ENCODE peak calls at places on chromosomes 7 and 10, in nine cellular contexts. One of them, this sample, is unnamed.

GRCh38 chr10:34866848-34867247 is 51.8 kb upstream of the PARD3 start:
- DNase-seq in fibroblast of villous mesenchyme: no peak
- DNase-seq in activated CD8-positive, alpha-beta memory T cell treated with anti-CD3 and anti-CD28 coated beads for 24 hours: no peak
- DNase-seq in neural progenitor cell: peak
- DNase-seq in H4: no peak
- DNase-seq in cardiac muscle cell: no peak
- DNase-seq in HEK293T: no peak
- DNase-seq in HuH-7: no peak
- DNase-seq in activated CD4-positive, CD25-positive, alpha-beta regulatory T cell treated with anti-CD3 and anti-CD28 coated beads, Interleukin-2, amount 50 U/mL, for 16 hours: no peak
- DNase-seq in this sample: no peak

GRCh38 chr7:2639994-2640830 is 8.4 kb downstream of the TTYH3 start:
- DNase-seq in HuH-7: no peak
- DNase-seq in fibroblast of villous mesenchyme: no peak
- DNase-seq in activated CD8-positive, alpha-beta memory T cell treated with anti-CD3 and anti-CD28 coated beads for 24 hours: no peak
- DNase-seq in activated CD4-positive, CD25-positive, alpha-beta regulatory T cell treated with anti-CD3 and anti-CD28 coated beads, Interleukin-2, amount 50 U/mL, for 16 hours: no peak
- DNase-seq in cardiac muscle cell: no peak
- DNase-seq in HEK293T: no peak
- DNase-seq in H4: peak
- DNase-seq in neural progenitor cell: no peak
- DNase-seq in this sample: no peak

GRCh38 chr10:64071218-64071617 is 550.0 kb downstream of the REEP3 start:
- DNase-seq in HuH-7: no peak
- DNase-seq in activated CD8-positive, alpha-beta memory T cell treated with anti-CD3 and anti-CD28 coated beads for 24 hours: no peak
- DNase-seq in fibroblast of villous mesenchyme: no peak
- DNase-seq in activated CD4-positive, CD25-positive, alpha-beta regulatory T cell treated with anti-CD3 and anti-CD28 coated beads, Interleukin-2, amount 50 U/mL, for 16 hours: no peak
- DNase-seq in HEK293T: no peak
- DNase-seq in H4: no peak
- DNase-seq in neural progenitor cell: no peak
- DNase-seq in cardiac muscle cell: no peak
- DNase-seq in this sample: no peak

GRCh38 chr10:94403823-94404228 is 1.5 kb downstream of the TBC1D12 start:
- DNase-seq in H4: no peak
- DNase-seq in HEK293T: no peak
- DNase-seq in fibroblast of villous mesenchyme: peak
- DNase-seq in neural progenitor cell: no peak
- DNase-seq in HuH-7: no peak
- DNase-seq in activated CD4-positive, CD25-positive, alpha-beta regulatory T cell treated with anti-CD3 and anti-CD28 coated beads, Interleukin-2, amount 50 U/mL, for 16 hours: no peak
- DNase-seq in cardiac muscle cell: no peak
- DNase-seq in activated CD8-positive, alpha-beta memory T cell treated with anti-CD3 and anti-CD28 coated beads for 24 hours: no peak
- DNase-seq in this sample: no peak

GRCh38 chr10:126663880-126664279 is 6.6 kb downstream of the C10orf90 start:
- DNase-seq in activated CD4-positive, CD25-positive, alpha-beta regulatory T cell treated with anti-CD3 and anti-CD28 coated beads, Interleukin-2, amount 50 U/mL, for 16 hours: no peak
- DNase-seq in H4: peak
- DNase-seq in fibroblast of villous mesenchyme: peak
- DNase-seq in activated CD8-positive, alpha-beta memory T cell treated with anti-CD3 and anti-CD28 coated beads for 24 hours: no peak
- DNase-seq in cardiac muscle cell: no peak
- DNase-seq in HuH-7: no peak
- DNase-seq in neural progenitor cell: no peak
- DNase-seq in HEK293T: no peak
- DNase-seq in this sample: no peak

GRCh38 chr7:73906874-73907273 is 45.9 kb downstream of the TMEM270 start:
- DNase-seq in HuH-7: no peak
- DNase-seq in fibroblast of villous mesenchyme: no peak
- DNase-seq in H4: no peak
- DNase-seq in activated CD8-positive, alpha-beta memory T cell treated with anti-CD3 and anti-CD28 coated beads for 24 hours: no peak
- DNase-seq in cardiac muscle cell: no peak
- DNase-seq in HEK293T: no peak
- DNase-seq in activated CD4-positive, CD25-positive, alpha-beta regulatory T cell treated with anti-CD3 and anti-CD28 coated beads, Interleukin-2, amount 50 U/mL, for 16 hours: no peak
- DNase-seq in neural progenitor cell: no peak
- DNase-seq in this sample: no peak

GRCh38 chr7:112982441-112983063 is 104.1 kb downstream of the GPR85 start:
- DNase-seq in activated CD8-positive, alpha-beta memory T cell treated with anti-CD3 and anti-CD28 coated beads for 24 hours: no peak
- DNase-seq in H4: no peak
- DNase-seq in cardiac muscle cell: no peak
- DNase-seq in HEK293T: no peak
- DNase-seq in fibroblast of villous mesenchyme: no peak
- DNase-seq in HuH-7: no peak
- DNase-seq in activated CD4-positive, CD25-positive, alpha-beta regulatory T cell treated with anti-CD3 and anti-CD28 coated beads, Interleukin-2, amount 50 U/mL, for 16 hours: no peak
- DNase-seq in neural progenitor cell: no peak
- DNase-seq in this sample: no peak

GRCh38 chr7:30562498-30562897 is 32.2 kb upstream of the GARS1 start:
- DNase-seq in cardiac muscle cell: no peak
- DNase-seq in HuH-7: no peak
- DNase-seq in fibroblast of villous mesenchyme: peak
- DNase-seq in activated CD8-positive, alpha-beta memory T cell treated with anti-CD3 and anti-CD28 coated beads for 24 hours: no peak
- DNase-seq in H4: peak
- DNase-seq in activated CD4-positive, CD25-positive, alpha-beta regulatory T cell treated with anti-CD3 and anti-CD28 coated beads, Interleukin-2, amount 50 U/mL, for 16 hours: no peak
- DNase-seq in neural progenitor cell: no peak
- DNase-seq in HEK293T: no peak
- DNase-seq in this sample: no peak

GRCh38 chr10:45427305-45427955 is 53.4 kb downstream of the ALOX5 start:
- DNase-seq in cardiac muscle cell: no peak
- DNase-seq in H4: no peak
- DNase-seq in HEK293T: no peak
- DNase-seq in fibroblast of villous mesenchyme: no peak
- DNase-seq in activated CD8-positive, alpha-beta memory T cell treated with anti-CD3 and anti-CD28 coated beads for 24 hours: no peak
- DNase-seq in HuH-7: no peak
- DNase-seq in activated CD4-positive, CD25-positive, alpha-beta regulatory T cell treated with anti-CD3 and anti-CD28 coated beads, Interleukin-2, amount 50 U/mL, for 16 hours: no peak
- DNase-seq in neural progenitor cell: no peak
- DNase-seq in this sample: no peak

GRCh38 chr10:62093863-62094291 is 174.8 kb downstream of the RTKN2 start:
- DNase-seq in fibroblast of villous mesenchyme: peak
- DNase-seq in neural progenitor cell: no peak
- DNase-seq in activated CD8-positive, alpha-beta memory T cell treated with anti-CD3 and anti-CD28 coated beads for 24 hours: no peak
- DNase-seq in H4: peak
- DNase-seq in cardiac muscle cell: no peak
- DNase-seq in HEK293T: no peak
- DNase-seq in HuH-7: no peak
- DNase-seq in activated CD4-positive, CD25-positive, alpha-beta regulatory T cell treated with anti-CD3 and anti-CD28 coated beads, Interleukin-2, amount 50 U/mL, for 16 hours: no peak
- DNase-seq in this sample: no peak

GRCh38 chr7:8387551-8388256 is 45.7 kb upstream of the NXPH1 start:
- DNase-seq in activated CD4-positive, CD25-positive, alpha-beta regulatory T cell treated with anti-CD3 and anti-CD28 coated beads, Interleukin-2, amount 50 U/mL, for 16 hours: no peak
- DNase-seq in activated CD8-positive, alpha-beta memory T cell treated with anti-CD3 and anti-CD28 coated beads for 24 hours: no peak
- DNase-seq in neural progenitor cell: no peak
- DNase-seq in fibroblast of villous mesenchyme: no peak
- DNase-seq in HuH-7: no peak
- DNase-seq in HEK293T: no peak
- DNase-seq in cardiac muscle cell: peak
- DNase-seq in H4: no peak
- DNase-seq in this sample: no peak